ENCODE peak calls at places on chromosomes 16 and 17, in five cellular contexts. One of them, this sample, is unnamed.

GRCh38 chr17:5110816-5111215 is 862 bp downstream of the ZNF232 start:
- DNase-seq in mesenchymal stem cell: peak
- DNase-seq in Panc1: no peak
- DNase-seq in colonic mucosa: no peak
- DNase-seq in NCI-H1105: no peak
- DNase-seq in this sample: peak

GRCh38 chr17:44610871-44611270 is 45.4 kb upstream of the MEIOC start:
- DNase-seq in colonic mucosa: no peak
- DNase-seq in Panc1: no peak
- DNase-seq in NCI-H1105: no peak
- DNase-seq in mesenchymal stem cell: peak
- DNase-seq in this sample: no peak

GRCh38 chr16:57007530-57007929 is 18.2 kb downstream of the NLRC5 start:
- DNase-seq in NCI-H1105: no peak
- DNase-seq in colonic mucosa: no peak
- DNase-seq in mesenchymal stem cell: no peak
- DNase-seq in Panc1: no peak
- DNase-seq in this sample: no peak

GRCh38 chr16:23185661-23186060 is 3.1 kb downstream of the SCNN1G start:
- DNase-seq in colonic mucosa: no peak
- DNase-seq in mesenchymal stem cell: no peak
- DNase-seq in Panc1: no peak
- DNase-seq in NCI-H1105: no peak
- DNase-seq in this sample: no peak

GRCh38 chr17:80474933-80475915 is 1.2 kb downstream of the NPTX1 start:
- DNase-seq in Panc1: no peak
- DNase-seq in NCI-H1105: no peak
- DNase-seq in mesenchymal stem cell: no peak
- DNase-seq in colonic mucosa: no peak
- DNase-seq in this sample: peak

GRCh38 chr17:3915642-3916012 is 638 bp downstream of the P2RX1 start:
- DNase-seq in NCI-H1105: no peak
- DNase-seq in colonic mucosa: no peak
- DNase-seq in mesenchymal stem cell: no peak
- DNase-seq in Panc1: no peak
- DNase-seq in this sample: no peak

GRCh38 chr16:9042533-9042932 is 48.9 kb upstream of the HAPSTR1 start:
- DNase-seq in NCI-H1105: no peak
- DNase-seq in mesenchymal stem cell: no peak
- DNase-seq in colonic mucosa: no peak
- DNase-seq in Panc1: no peak
- DNase-seq in this sample: no peak

GRCh38 chr17:10748475-10749110 is 18.8 kb upstream of the TMEM220 start:
- DNase-seq in mesenchymal stem cell: no peak
- DNase-seq in colonic mucosa: no peak
- DNase-seq in Panc1: no peak
- DNase-seq in NCI-H1105: no peak
- DNase-seq in this sample: no peak

GRCh38 chr17:77383613-77384608 is 243.1 kb downstream of the SEC14L1 start:
- DNase-seq in Panc1: no peak
- DNase-seq in colonic mucosa: no peak
- DNase-seq in mesenchymal stem cell: no peak
- DNase-seq in NCI-H1105: peak
- DNase-seq in this sample: no peak

GRCh38 chr17:75596320-75597087 is 8.9 kb downstream of the MYO15B start:
- DNase-seq in colonic mucosa: no peak
- DNase-seq in Panc1: no peak
- DNase-seq in NCI-H1105: no peak
- DNase-seq in mesenchymal stem cell: no peak
- DNase-seq in this sample: no peak

GRCh38 chr17:57104461-57105175 is 19.6 kb downstream of the AKAP1 start:
- DNase-seq in colonic mucosa: no peak
- DNase-seq in NCI-H1105: no peak
- DNase-seq in mesenchymal stem cell: no peak
- DNase-seq in Panc1: no peak
- DNase-seq in this sample: no peak

GRCh38 chr17:73071387-73071999 is 21.0 kb downstream of the SLC39A11 start:
- DNase-seq in colonic mucosa: no peak
- DNase-seq in mesenchymal stem cell: peak
- DNase-seq in Panc1: no peak
- DNase-seq in NCI-H1105: no peak
- DNase-seq in this sample: no peak

GRCh38 chr17:80003969-80004368 is 31.7 kb downstream of the TBC1D16 start:
- DNase-seq in mesenchymal stem cell: no peak
- DNase-seq in NCI-H1105: no peak
- DNase-seq in Panc1: no peak
- DNase-seq in colonic mucosa: no peak
- DNase-seq in this sample: no peak

GRCh38 chr16:10740000-10740844 is 3.4 kb upstream of the NUBP1 start:
- DNase-seq in NCI-H1105: no peak
- DNase-seq in colonic mucosa: no peak
- DNase-seq in Panc1: no peak
- DNase-seq in mesenchymal stem cell: no peak
- DNase-seq in this sample: no peak

GRCh38 chr17:75634376-75634740 is 1.1 kb downstream of the SMIM5 start:
- DNase-seq in colonic mucosa: no peak
- DNase-seq in mesenchymal stem cell: no peak
- DNase-seq in NCI-H1105: no peak
- DNase-seq in Panc1: no peak
- DNase-seq in this sample: no peak

GRCh38 chr16:65342231-65342866 is 220.5 kb upstream of the CDH11 start:
- DNase-seq in NCI-H1105: no peak
- DNase-seq in colonic mucosa: no peak
- DNase-seq in Panc1: no peak
- DNase-seq in mesenchymal stem cell: no peak
- DNase-seq in this sample: no peak

GRCh38 chr16:57600048-57600835 is 28.2 kb upstream of the ADGRG1 start:
- DNase-seq in Panc1: no peak
- DNase-seq in NCI-H1105: no peak
- DNase-seq in mesenchymal stem cell: peak
- DNase-seq in colonic mucosa: peak
- DNase-seq in this sample: peak

GRCh38 chr16:50038756-50039529 is 13.9 kb downstream of the CNEP1R1 start:
- DNase-seq in mesenchymal stem cell: no peak
- DNase-seq in Panc1: no peak
- DNase-seq in NCI-H1105: no peak
- DNase-seq in colonic mucosa: peak
- DNase-seq in this sample: no peak

GRCh38 chr17:76820039-76820438 is 48.2 kb upstream of the MGAT5B start:
- DNase-seq in Panc1: no peak
- DNase-seq in NCI-H1105: peak
- DNase-seq in mesenchymal stem cell: no peak
- DNase-seq in colonic mucosa: no peak
- DNase-seq in this sample: no peak

GRCh38 chr17:68775338-68775737 is 174.2 kb upstream of the FAM20A start:
- DNase-seq in colonic mucosa: no peak
- DNase-seq in Panc1: no peak
- DNase-seq in NCI-H1105: no peak
- DNase-seq in mesenchymal stem cell: peak
- DNase-seq in this sample: no peak

GRCh38 chr17:75031972-75032895 is 14.5 kb downstream of the ATP5PD start:
- DNase-seq in colonic mucosa: peak
- DNase-seq in NCI-H1105: peak
- DNase-seq in Panc1: peak
- DNase-seq in mesenchymal stem cell: peak
- DNase-seq in this sample: peak

GRCh38 chr17:5225668-5226457 is 8.8 kb downstream of the SCIMP start:
- DNase-seq in Panc1: no peak
- DNase-seq in colonic mucosa: no peak
- DNase-seq in mesenchymal stem cell: no peak
- DNase-seq in NCI-H1105: no peak
- DNase-seq in this sample: peak

GRCh38 chr16:57536306-57537193 is at the start of gene CCDC102A:
- DNase-seq in NCI-H1105: no peak
- DNase-seq in Panc1: no peak
- DNase-seq in mesenchymal stem cell: no peak
- DNase-seq in colonic mucosa: peak
- DNase-seq in this sample: peak

GRCh38 chr17:673200-673681 is 41.4 kb downstream of the VPS53 start:
- DNase-seq in NCI-H1105: no peak
- DNase-seq in mesenchymal stem cell: peak
- DNase-seq in colonic mucosa: no peak
- DNase-seq in Panc1: no peak
- DNase-seq in this sample: no peak

GRCh38 chr16:35572186-35572585 is 2112.8 kb downstream of the TP53TG3F start:
- DNase-seq in Panc1: no peak
- DNase-seq in NCI-H1105: no peak
- DNase-seq in mesenchymal stem cell: no peak
- DNase-seq in colonic mucosa: no peak
- DNase-seq in this sample: no peak

GRCh38 chr17:5705876-5706420 is 121.6 kb upstream of the NLRP1 start:
- DNase-seq in mesenchymal stem cell: no peak
- DNase-seq in Panc1: no peak
- DNase-seq in NCI-H1105: no peak
- DNase-seq in colonic mucosa: no peak
- DNase-seq in this sample: no peak

GRCh38 chr17:73569758-73570319 is 74.4 kb downstream of the SDK2 start:
- DNase-seq in Panc1: no peak
- DNase-seq in NCI-H1105: no peak
- DNase-seq in mesenchymal stem cell: no peak
- DNase-seq in colonic mucosa: no peak
- DNase-seq in this sample: no peak

GRCh38 chr17:39750131-39751015 is 12.6 kb downstream of the GRB7 start:
- DNase-seq in Panc1: no peak
- DNase-seq in colonic mucosa: no peak
- DNase-seq in mesenchymal stem cell: no peak
- DNase-seq in NCI-H1105: no peak
- DNase-seq in this sample: no peak

GRCh38 chr17:74396567-74396966 is 29.3 kb downstream of the GPR142 start:
- DNase-seq in mesenchymal stem cell: no peak
- DNase-seq in Panc1: no peak
- DNase-seq in colonic mucosa: no peak
- DNase-seq in NCI-H1105: no peak
- DNase-seq in this sample: no peak

GRCh38 chr17:81823800-81824550 is 9.1 kb downstream of the MCRIP1 start:
- DNase-seq in mesenchymal stem cell: no peak
- DNase-seq in colonic mucosa: no peak
- DNase-seq in NCI-H1105: no peak
- DNase-seq in Panc1: no peak
- DNase-seq in this sample: no peak

GRCh38 chr17:41824086-41824485 is 11.3 kb downstream of the FKBP10 start:
- DNase-seq in Panc1: no peak
- DNase-seq in mesenchymal stem cell: no peak
- DNase-seq in NCI-H1105: no peak
- DNase-seq in colonic mucosa: no peak
- DNase-seq in this sample: no peak

GRCh38 chr16:55735120-55735781 is 79.5 kb downstream of the SLC6A2 start:
- DNase-seq in NCI-H1105: no peak
- DNase-seq in Panc1: no peak
- DNase-seq in colonic mucosa: no peak
- DNase-seq in mesenchymal stem cell: no peak
- DNase-seq in this sample: no peak

GRCh38 chr17:28526381-28526780 is 20.2 kb downstream of the FOXN1 start:
- DNase-seq in mesenchymal stem cell: no peak
- DNase-seq in NCI-H1105: no peak
- DNase-seq in colonic mucosa: no peak
- DNase-seq in Panc1: no peak
- DNase-seq in this sample: no peak

GRCh38 chr17:82650723-82651122 is 2.5 kb upstream of the WDR45B start:
- DNase-seq in NCI-H1105: no peak
- DNase-seq in Panc1: no peak
- DNase-seq in colonic mucosa: no peak
- DNase-seq in mesenchymal stem cell: no peak
- DNase-seq in this sample: no peak

GRCh38 chr16:30122621-30123160 is 329 bp downstream of the MAPK3 start:
- DNase-seq in Panc1: no peak
- DNase-seq in colonic mucosa: peak
- DNase-seq in mesenchymal stem cell: peak
- DNase-seq in NCI-H1105: no peak
- DNase-seq in this sample: no peak

GRCh38 chr17:41026668-41027471 is at the start of gene KRTAP1-5:
- DNase-seq in mesenchymal stem cell: peak
- DNase-seq in Panc1: no peak
- DNase-seq in colonic mucosa: no peak
- DNase-seq in NCI-H1105: no peak
- DNase-seq in this sample: no peak

GRCh38 chr17:42251115-42251514 is 25.1 kb downstream of the STAT5B start:
- DNase-seq in mesenchymal stem cell: no peak
- DNase-seq in NCI-H1105: no peak
- DNase-seq in colonic mucosa: no peak
- DNase-seq in Panc1: no peak
- DNase-seq in this sample: no peak

GRCh38 chr17:57852041-57852954 is 2.5 kb upstream of the MRPS23 start:
- DNase-seq in colonic mucosa: no peak
- DNase-seq in NCI-H1105: no peak
- DNase-seq in mesenchymal stem cell: no peak
- DNase-seq in Panc1: no peak
- DNase-seq in this sample: no peak

GRCh38 chr17:29857823-29858222 is 72.2 kb downstream of the SSH2 start:
- DNase-seq in mesenchymal stem cell: no peak
- DNase-seq in NCI-H1105: no peak
- DNase-seq in Panc1: no peak
- DNase-seq in colonic mucosa: no peak
- DNase-seq in this sample: no peak

GRCh38 chr17:79325707-79326106 is 251.1 kb downstream of the ENGASE start:
- DNase-seq in NCI-H1105: no peak
- DNase-seq in Panc1: no peak
- DNase-seq in colonic mucosa: no peak
- DNase-seq in mesenchymal stem cell: no peak
- DNase-seq in this sample: no peak

This sample was measured in GM20000.